ENCODE peak calls at places on chromosomes 13 and 19, in nine cellular contexts. One of them, this sample, is unnamed.

GRCh38 chr19:7970716-7971448 is 27.4 kb upstream of the TIMM44 start:
- DNase-seq in ELR: peak
- DNase-seq in KG1: no peak
- DNase-seq in stimulated activated CD8-positive, alpha-beta memory T cell treated with anti-CD3 and anti-CD28 coated beads, Interleukin-4, amount 100 ng/mL, for 1 hour: no peak
- DNase-seq in M059J: peak
- DNase-seq in EH: peak
- DNase-seq in stimulated activated CD4-positive, alpha-beta T cell treated with anti-CD3 and anti-CD28 coated beads, Interleukin-4, amount 100 ng/mL, for 48 hours: peak
- DNase-seq in AG09319: no peak
- DNase-seq in WTC11: peak
- DNase-seq in this sample: no peak

GRCh38 chr13:68304287-68304893 is 1074.3 kb upstream of the PCDH9 start:
- DNase-seq in ELR: peak
- DNase-seq in KG1: peak
- DNase-seq in stimulated activated CD8-positive, alpha-beta memory T cell treated with anti-CD3 and anti-CD28 coated beads, Interleukin-4, amount 100 ng/mL, for 1 hour: no peak
- DNase-seq in M059J: no peak
- DNase-seq in EH: no peak
- DNase-seq in stimulated activated CD4-positive, alpha-beta T cell treated with anti-CD3 and anti-CD28 coated beads, Interleukin-4, amount 100 ng/mL, for 48 hours: no peak
- DNase-seq in AG09319: no peak
- DNase-seq in WTC11: no peak
- DNase-seq in this sample: no peak

GRCh38 chr19:46823049-46823448 is 27.6 kb downstream of the AP2S1 start:
- DNase-seq in ELR: no peak
- DNase-seq in KG1: no peak
- DNase-seq in stimulated activated CD8-positive, alpha-beta memory T cell treated with anti-CD3 and anti-CD28 coated beads, Interleukin-4, amount 100 ng/mL, for 1 hour: no peak
- DNase-seq in M059J: no peak
- DNase-seq in EH: no peak
- DNase-seq in stimulated activated CD4-positive, alpha-beta T cell treated with anti-CD3 and anti-CD28 coated beads, Interleukin-4, amount 100 ng/mL, for 48 hours: no peak
- DNase-seq in AG09319: no peak
- DNase-seq in WTC11: no peak
- DNase-seq in this sample: no peak

GRCh38 chr13:69108486-69108885 is 999.1 kb upstream of the ATXN8OS start:
- DNase-seq in ELR: no peak
- DNase-seq in KG1: no peak
- DNase-seq in stimulated activated CD8-positive, alpha-beta memory T cell treated with anti-CD3 and anti-CD28 coated beads, Interleukin-4, amount 100 ng/mL, for 1 hour: no peak
- DNase-seq in M059J: no peak
- DNase-seq in EH: no peak
- DNase-seq in stimulated activated CD4-positive, alpha-beta T cell treated with anti-CD3 and anti-CD28 coated beads, Interleukin-4, amount 100 ng/mL, for 48 hours: no peak
- DNase-seq in AG09319: no peak
- DNase-seq in WTC11: no peak
- DNase-seq in this sample: no peak

GRCh38 chr13:112895521-112896465 is 73.2 kb upstream of the MCF2L start:
- DNase-seq in ELR: no peak
- DNase-seq in KG1: no peak
- DNase-seq in stimulated activated CD8-positive, alpha-beta memory T cell treated with anti-CD3 and anti-CD28 coated beads, Interleukin-4, amount 100 ng/mL, for 1 hour: no peak
- DNase-seq in M059J: no peak
- DNase-seq in EH: no peak
- DNase-seq in stimulated activated CD4-positive, alpha-beta T cell treated with anti-CD3 and anti-CD28 coated beads, Interleukin-4, amount 100 ng/mL, for 48 hours: no peak
- DNase-seq in AG09319: no peak
- DNase-seq in WTC11: no peak
- DNase-seq in this sample: no peak

GRCh38 chr13:72970956-72971355 is 87.8 kb upstream of the KLF5 start:
- DNase-seq in ELR: peak
- DNase-seq in KG1: no peak
- DNase-seq in stimulated activated CD8-positive, alpha-beta memory T cell treated with anti-CD3 and anti-CD28 coated beads, Interleukin-4, amount 100 ng/mL, for 1 hour: no peak
- DNase-seq in M059J: peak
- DNase-seq in EH: peak
- DNase-seq in stimulated activated CD4-positive, alpha-beta T cell treated with anti-CD3 and anti-CD28 coated beads, Interleukin-4, amount 100 ng/mL, for 48 hours: no peak
- DNase-seq in AG09319: no peak
- DNase-seq in WTC11: no peak
- DNase-seq in this sample: no peak

GRCh38 chr19:14972676-14973075 is 7.0 kb downstream of the SLC1A6 start:
- DNase-seq in ELR: no peak
- DNase-seq in KG1: no peak
- DNase-seq in stimulated activated CD8-positive, alpha-beta memory T cell treated with anti-CD3 and anti-CD28 coated beads, Interleukin-4, amount 100 ng/mL, for 1 hour: no peak
- DNase-seq in M059J: no peak
- DNase-seq in EH: no peak
- DNase-seq in stimulated activated CD4-positive, alpha-beta T cell treated with anti-CD3 and anti-CD28 coated beads, Interleukin-4, amount 100 ng/mL, for 48 hours: no peak
- DNase-seq in AG09319: no peak
- DNase-seq in WTC11: no peak
- DNase-seq in this sample: no peak

GRCh38 chr13:50616101-50616500 is 227.4 kb downstream of the DLEU7 start:
- DNase-seq in ELR: peak
- DNase-seq in KG1: no peak
- DNase-seq in stimulated activated CD8-positive, alpha-beta memory T cell treated with anti-CD3 and anti-CD28 coated beads, Interleukin-4, amount 100 ng/mL, for 1 hour: no peak
- DNase-seq in M059J: peak
- DNase-seq in EH: peak
- DNase-seq in stimulated activated CD4-positive, alpha-beta T cell treated with anti-CD3 and anti-CD28 coated beads, Interleukin-4, amount 100 ng/mL, for 48 hours: no peak
- DNase-seq in AG09319: no peak
- DNase-seq in WTC11: no peak
- DNase-seq in this sample: no peak

GRCh38 chr19:31560021-31560770 is 211.0 kb upstream of the TSHZ3 start:
- DNase-seq in ELR: no peak
- DNase-seq in KG1: no peak
- DNase-seq in stimulated activated CD8-positive, alpha-beta memory T cell treated with anti-CD3 and anti-CD28 coated beads, Interleukin-4, amount 100 ng/mL, for 1 hour: no peak
- DNase-seq in M059J: no peak
- DNase-seq in EH: no peak
- DNase-seq in stimulated activated CD4-positive, alpha-beta T cell treated with anti-CD3 and anti-CD28 coated beads, Interleukin-4, amount 100 ng/mL, for 48 hours: no peak
- DNase-seq in AG09319: no peak
- DNase-seq in WTC11: no peak
- DNase-seq in this sample: no peak

GRCh38 chr13:102566513-102566912 is 30.3 kb upstream of the TPP2 start:
- DNase-seq in ELR: no peak
- DNase-seq in KG1: no peak
- DNase-seq in stimulated activated CD8-positive, alpha-beta memory T cell treated with anti-CD3 and anti-CD28 coated beads, Interleukin-4, amount 100 ng/mL, for 1 hour: no peak
- DNase-seq in M059J: no peak
- DNase-seq in EH: no peak
- DNase-seq in stimulated activated CD4-positive, alpha-beta T cell treated with anti-CD3 and anti-CD28 coated beads, Interleukin-4, amount 100 ng/mL, for 48 hours: no peak
- DNase-seq in AG09319: no peak
- DNase-seq in WTC11: no peak
- DNase-seq in this sample: no peak

GRCh38 chr19:38095411-38096308 is 128.4 kb downstream of the DPF1 start:
- DNase-seq in ELR: peak
- DNase-seq in KG1: no peak
- DNase-seq in stimulated activated CD8-positive, alpha-beta memory T cell treated with anti-CD3 and anti-CD28 coated beads, Interleukin-4, amount 100 ng/mL, for 1 hour: no peak
- DNase-seq in M059J: peak
- DNase-seq in EH: peak
- DNase-seq in stimulated activated CD4-positive, alpha-beta T cell treated with anti-CD3 and anti-CD28 coated beads, Interleukin-4, amount 100 ng/mL, for 48 hours: peak
- DNase-seq in AG09319: peak
- DNase-seq in WTC11: peak
- DNase-seq in this sample: peak

GRCh38 chr13:21435710-21436151 is 23.4 kb downstream of the ZDHHC20 start:
- DNase-seq in ELR: peak
- DNase-seq in KG1: no peak
- DNase-seq in stimulated activated CD8-positive, alpha-beta memory T cell treated with anti-CD3 and anti-CD28 coated beads, Interleukin-4, amount 100 ng/mL, for 1 hour: no peak
- DNase-seq in M059J: peak
- DNase-seq in EH: peak
- DNase-seq in stimulated activated CD4-positive, alpha-beta T cell treated with anti-CD3 and anti-CD28 coated beads, Interleukin-4, amount 100 ng/mL, for 48 hours: peak
- DNase-seq in AG09319: peak
- DNase-seq in WTC11: no peak
- DNase-seq in this sample: peak

GRCh38 chr19:6213696-6214585 is 65.8 kb downstream of the MLLT1 start:
- DNase-seq in ELR: no peak
- DNase-seq in KG1: no peak
- DNase-seq in stimulated activated CD8-positive, alpha-beta memory T cell treated with anti-CD3 and anti-CD28 coated beads, Interleukin-4, amount 100 ng/mL, for 1 hour: no peak
- DNase-seq in M059J: no peak
- DNase-seq in EH: no peak
- DNase-seq in stimulated activated CD4-positive, alpha-beta T cell treated with anti-CD3 and anti-CD28 coated beads, Interleukin-4, amount 100 ng/mL, for 48 hours: no peak
- DNase-seq in AG09319: no peak
- DNase-seq in WTC11: no peak
- DNase-seq in this sample: no peak

GRCh38 chr19:33171916-33172359 is 22.2 kb upstream of the LRP3 start:
- DNase-seq in ELR: peak
- DNase-seq in KG1: no peak
- DNase-seq in stimulated activated CD8-positive, alpha-beta memory T cell treated with anti-CD3 and anti-CD28 coated beads, Interleukin-4, amount 100 ng/mL, for 1 hour: no peak
- DNase-seq in M059J: peak
- DNase-seq in EH: peak
- DNase-seq in stimulated activated CD4-positive, alpha-beta T cell treated with anti-CD3 and anti-CD28 coated beads, Interleukin-4, amount 100 ng/mL, for 48 hours: no peak
- DNase-seq in AG09319: no peak
- DNase-seq in WTC11: no peak
- DNase-seq in this sample: no peak

GRCh38 chr19:20153281-20153680 is 13.7 kb upstream of the ZNF486 start:
- DNase-seq in ELR: no peak
- DNase-seq in KG1: no peak
- DNase-seq in stimulated activated CD8-positive, alpha-beta memory T cell treated with anti-CD3 and anti-CD28 coated beads, Interleukin-4, amount 100 ng/mL, for 1 hour: no peak
- DNase-seq in M059J: no peak
- DNase-seq in EH: no peak
- DNase-seq in stimulated activated CD4-positive, alpha-beta T cell treated with anti-CD3 and anti-CD28 coated beads, Interleukin-4, amount 100 ng/mL, for 48 hours: no peak
- DNase-seq in AG09319: no peak
- DNase-seq in WTC11: no peak
- DNase-seq in this sample: no peak

GRCh38 chr19:5121286-5122120 is 152.6 kb downstream of the KDM4B start:
- DNase-seq in ELR: no peak
- DNase-seq in KG1: no peak
- DNase-seq in stimulated activated CD8-positive, alpha-beta memory T cell treated with anti-CD3 and anti-CD28 coated beads, Interleukin-4, amount 100 ng/mL, for 1 hour: no peak
- DNase-seq in M059J: no peak
- DNase-seq in EH: no peak
- DNase-seq in stimulated activated CD4-positive, alpha-beta T cell treated with anti-CD3 and anti-CD28 coated beads, Interleukin-4, amount 100 ng/mL, for 48 hours: no peak
- DNase-seq in AG09319: no peak
- DNase-seq in WTC11: no peak
- DNase-seq in this sample: no peak